ENCODE peak calls at places on chromosomes 12 and 14, in six cellular contexts. One of them, this sample, is unnamed.
A peak's percentile ranks its signal among the peaks of the same experiment; 100 is the strongest.

GRCh38 chr12:95393191-95393790 is 80.7 kb upstream of the METAP2 start:
- DNase-seq in HFFc6: no peak
- DNase-seq in brain microvascular endothelial cell: no peak
- DNase-seq in DND-41: no peak
- DNase-seq in Caco-2: no peak
- DNase-seq in GM13976: no peak
- DNase-seq in this sample: no peak

GRCh38 chr12:53532026-53532425 is 24.7 kb upstream of the NPFF start:
- DNase-seq in HFFc6: no peak
- DNase-seq in brain microvascular endothelial cell: no peak
- DNase-seq in DND-41: no peak
- DNase-seq in Caco-2: no peak
- DNase-seq in GM13976: no peak
- DNase-seq in this sample: no peak

GRCh38 chr14:52351561-52352491 is 37.7 kb downstream of the PTGER2 start:
- DNase-seq in HFFc6: peak; percentile 73
- DNase-seq in brain microvascular endothelial cell: no peak
- DNase-seq in DND-41: peak; percentile 71
- DNase-seq in Caco-2: no peak
- DNase-seq in GM13976: no peak
- DNase-seq in this sample: no peak

GRCh38 chr12:1351926-1352325 is 242.5 kb downstream of the FBXL14 start:
- DNase-seq in HFFc6: peak; percentile 40
- DNase-seq in brain microvascular endothelial cell: no peak
- DNase-seq in DND-41: no peak
- DNase-seq in Caco-2: no peak
- DNase-seq in GM13976: no peak
- DNase-seq in this sample: no peak

GRCh38 chr12:21336656-21337055 is 1.9 kb upstream of the SLCO1A2 start:
- DNase-seq in HFFc6: no peak
- DNase-seq in brain microvascular endothelial cell: no peak
- DNase-seq in DND-41: no peak
- DNase-seq in Caco-2: no peak
- DNase-seq in GM13976: no peak
- DNase-seq in this sample: no peak

GRCh38 chr12:60176891-60177290 is 581.1 kb downstream of the SLC16A7 start:
- DNase-seq in HFFc6: peak; percentile 4
- DNase-seq in brain microvascular endothelial cell: no peak
- DNase-seq in DND-41: no peak
- DNase-seq in Caco-2: no peak
- DNase-seq in GM13976: no peak
- DNase-seq in this sample: no peak

GRCh38 chr12:47754881-47755280 is 3.8 kb downstream of the RAPGEF3 start:
- DNase-seq in HFFc6: no peak
- DNase-seq in brain microvascular endothelial cell: no peak
- DNase-seq in DND-41: no peak
- DNase-seq in Caco-2: peak; percentile 56
- DNase-seq in GM13976: no peak
- DNase-seq in this sample: no peak

GRCh38 chr14:65131176-65131765 is 29.0 kb upstream of the MAX start:
- DNase-seq in HFFc6: peak; percentile 51
- DNase-seq in brain microvascular endothelial cell: peak; percentile 27
- DNase-seq in DND-41: no peak
- DNase-seq in Caco-2: peak; percentile 5
- DNase-seq in GM13976: no peak
- DNase-seq in this sample: no peak

GRCh38 chr14:90453401-90453951 is 56.6 kb downstream of the CALM1 start:
- DNase-seq in HFFc6: no peak
- DNase-seq in brain microvascular endothelial cell: peak; percentile 25
- DNase-seq in DND-41: no peak
- DNase-seq in Caco-2: no peak
- DNase-seq in GM13976: no peak
- DNase-seq in this sample: no peak

GRCh38 chr12:54039417-54040147 is 6.7 kb downstream of the HOXC5 start:
- DNase-seq in HFFc6: no peak
- DNase-seq in brain microvascular endothelial cell: no peak
- DNase-seq in DND-41: no peak
- DNase-seq in Caco-2: no peak
- DNase-seq in GM13976: no peak
- DNase-seq in this sample: no peak

GRCh38 chr12:116427200-116427932 is 131.8 kb upstream of the MAP1LC3B2 start:
- DNase-seq in HFFc6: peak; percentile 55
- DNase-seq in brain microvascular endothelial cell: no peak
- DNase-seq in DND-41: no peak
- DNase-seq in Caco-2: peak; percentile 82
- DNase-seq in GM13976: no peak
- DNase-seq in this sample: no peak

GRCh38 chr14:89870335-89870734 is 84.2 kb downstream of the EFCAB11 start:
- DNase-seq in HFFc6: no peak
- DNase-seq in brain microvascular endothelial cell: no peak
- DNase-seq in DND-41: no peak
- DNase-seq in Caco-2: no peak
- DNase-seq in GM13976: no peak
- DNase-seq in this sample: no peak

GRCh38 chr14:34450958-34451357 is 11.1 kb downstream of the SPTSSA start:
- DNase-seq in HFFc6: no peak
- DNase-seq in brain microvascular endothelial cell: no peak
- DNase-seq in DND-41: no peak
- DNase-seq in Caco-2: no peak
- DNase-seq in GM13976: no peak
- DNase-seq in this sample: no peak

GRCh38 chr14:73491256-73491976 is 683 bp downstream of the RIOX1 start:
- DNase-seq in HFFc6: peak; percentile 47
- DNase-seq in brain microvascular endothelial cell: peak; percentile 48
- DNase-seq in DND-41: peak; percentile 66
- DNase-seq in Caco-2: peak; percentile 71
- DNase-seq in GM13976: peak; percentile 88
- DNase-seq in this sample: peak; percentile 86

GRCh38 chr14:64762044-64763034 is 58.1 kb downstream of the PLEKHG3 start:
- DNase-seq in HFFc6: peak; percentile 68
- DNase-seq in brain microvascular endothelial cell: peak; percentile 87
- DNase-seq in DND-41: peak; percentile 30
- DNase-seq in Caco-2: no peak
- DNase-seq in GM13976: no peak
- DNase-seq in this sample: no peak

GRCh38 chr12:3533703-3534386 is 42.8 kb downstream of the PRMT8 start:
- DNase-seq in HFFc6: peak; percentile 31
- DNase-seq in brain microvascular endothelial cell: peak; percentile 7
- DNase-seq in DND-41: no peak
- DNase-seq in Caco-2: no peak
- DNase-seq in GM13976: no peak
- DNase-seq in this sample: no peak

GRCh38 chr14:54025661-54026060 is 69.0 kb upstream of the BMP4 start:
- DNase-seq in HFFc6: peak; percentile 36
- DNase-seq in brain microvascular endothelial cell: peak; percentile 27
- DNase-seq in DND-41: no peak
- DNase-seq in Caco-2: peak; percentile 22
- DNase-seq in GM13976: no peak
- DNase-seq in this sample: no peak

GRCh38 chr14:90698379-90698869 is 117.8 kb downstream of the TTC7B start:
- DNase-seq in HFFc6: no peak
- DNase-seq in brain microvascular endothelial cell: no peak
- DNase-seq in DND-41: no peak
- DNase-seq in Caco-2: no peak
- DNase-seq in GM13976: no peak
- DNase-seq in this sample: no peak

GRCh38 chr12:130993759-130994670 is 40.3 kb downstream of the ADGRD1 start:
- DNase-seq in HFFc6: no peak
- DNase-seq in brain microvascular endothelial cell: no peak
- DNase-seq in DND-41: no peak
- DNase-seq in Caco-2: no peak
- DNase-seq in GM13976: no peak
- DNase-seq in this sample: no peak

GRCh38 chr12:52010152-52010622 is 3.4 kb downstream of the TAMALIN start:
- DNase-seq in HFFc6: peak; percentile 11
- DNase-seq in brain microvascular endothelial cell: peak; percentile 32
- DNase-seq in DND-41: no peak
- DNase-seq in Caco-2: peak; percentile 26
- DNase-seq in GM13976: no peak
- DNase-seq in this sample: no peak

GRCh38 chr12:131197490-131197889 is 243.8 kb downstream of the ADGRD1 start:
- DNase-seq in HFFc6: no peak
- DNase-seq in brain microvascular endothelial cell: no peak
- DNase-seq in DND-41: no peak
- DNase-seq in Caco-2: no peak
- DNase-seq in GM13976: no peak
- DNase-seq in this sample: peak; percentile 1

GRCh38 chr12:91262023-91262676 is 79.5 kb upstream of the DCN start:
- DNase-seq in HFFc6: no peak
- DNase-seq in brain microvascular endothelial cell: no peak
- DNase-seq in DND-41: no peak
- DNase-seq in Caco-2: no peak
- DNase-seq in GM13976: no peak
- DNase-seq in this sample: no peak

GRCh38 chr12:124459852-124460645 is 107.4 kb downstream of the NCOR2 start:
- DNase-seq in HFFc6: no peak
- DNase-seq in brain microvascular endothelial cell: no peak
- DNase-seq in DND-41: no peak
- DNase-seq in Caco-2: no peak
- DNase-seq in GM13976: no peak
- DNase-seq in this sample: no peak

GRCh38 chr14:77478796-77479195 is 19.8 kb downstream of the ISM2 start:
- DNase-seq in HFFc6: no peak
- DNase-seq in brain microvascular endothelial cell: no peak
- DNase-seq in DND-41: no peak
- DNase-seq in Caco-2: no peak
- DNase-seq in GM13976: peak; percentile 76
- DNase-seq in this sample: peak; percentile 74

GRCh38 chr12:110543252-110543959 is 39.7 kb downstream of the PPTC7 start:
- DNase-seq in HFFc6: no peak
- DNase-seq in brain microvascular endothelial cell: peak; percentile 81
- DNase-seq in DND-41: no peak
- DNase-seq in Caco-2: no peak
- DNase-seq in GM13976: no peak
- DNase-seq in this sample: no peak

GRCh38 chr12:630656-631632 is 32.3 kb downstream of the NINJ2 start:
- DNase-seq in HFFc6: no peak
- DNase-seq in brain microvascular endothelial cell: no peak
- DNase-seq in DND-41: peak; percentile 78
- DNase-seq in Caco-2: no peak
- DNase-seq in GM13976: peak; percentile 92
- DNase-seq in this sample: peak; percentile 81

GRCh38 chr12:69321356-69321755 is 26.8 kb upstream of the LYZ start:
- DNase-seq in HFFc6: no peak
- DNase-seq in brain microvascular endothelial cell: no peak
- DNase-seq in DND-41: no peak
- DNase-seq in Caco-2: no peak
- DNase-seq in GM13976: no peak
- DNase-seq in this sample: no peak

GRCh38 chr12:124273630-124274029 is 21.3 kb upstream of the RFLNA start:
- DNase-seq in HFFc6: peak; percentile 37
- DNase-seq in brain microvascular endothelial cell: peak; percentile 47
- DNase-seq in DND-41: peak; percentile 27
- DNase-seq in Caco-2: peak; percentile 72
- DNase-seq in GM13976: peak; percentile 76
- DNase-seq in this sample: peak; percentile 61

GRCh38 chr14:76904100-76904739 is 78.0 kb downstream of the LRRC74A start:
- DNase-seq in HFFc6: peak; percentile 94
- DNase-seq in brain microvascular endothelial cell: peak; percentile 76
- DNase-seq in DND-41: no peak
- DNase-seq in Caco-2: no peak
- DNase-seq in GM13976: no peak
- DNase-seq in this sample: no peak

GRCh38 chr12:116247377-116247776 is 30.1 kb downstream of the MED13L start:
- DNase-seq in HFFc6: peak; percentile 26
- DNase-seq in brain microvascular endothelial cell: no peak
- DNase-seq in DND-41: no peak
- DNase-seq in Caco-2: no peak
- DNase-seq in GM13976: no peak
- DNase-seq in this sample: no peak

GRCh38 chr12:22974865-22975264 is 349.9 kb downstream of the ETNK1 start:
- DNase-seq in HFFc6: peak; percentile 68
- DNase-seq in brain microvascular endothelial cell: peak; percentile 81
- DNase-seq in DND-41: no peak
- DNase-seq in Caco-2: no peak
- DNase-seq in GM13976: no peak
- DNase-seq in this sample: no peak

GRCh38 chr14:56224179-56224578 is 106.0 kb downstream of the PELI2 start:
- DNase-seq in HFFc6: no peak
- DNase-seq in brain microvascular endothelial cell: no peak
- DNase-seq in DND-41: no peak
- DNase-seq in Caco-2: peak; percentile 10
- DNase-seq in GM13976: no peak
- DNase-seq in this sample: no peak
- TF ChIP-seq CTCF in HFFc6: peak; percentile 18
- TF ChIP-seq CTCF in brain microvascular endothelial cell: no peak
- TF ChIP-seq CTCF in DND-41: no peak
- TF ChIP-seq CTCF in Caco-2: no peak
- TF ChIP-seq CTCF in GM13976: no peak
- TF ChIP-seq CTCF in this sample: no peak

GRCh38 chr12:93442411-93443340 is 929 bp upstream of the UBE2N start:
- DNase-seq in HFFc6: no peak
- DNase-seq in brain microvascular endothelial cell: no peak
- DNase-seq in DND-41: no peak
- DNase-seq in Caco-2: no peak
- DNase-seq in GM13976: no peak
- DNase-seq in this sample: no peak
- TF ChIP-seq CTCF in HFFc6: no peak
- TF ChIP-seq CTCF in brain microvascular endothelial cell: peak; percentile 18
- TF ChIP-seq CTCF in DND-41: no peak
- TF ChIP-seq CTCF in Caco-2: no peak
- TF ChIP-seq CTCF in GM13976: no peak
- TF ChIP-seq CTCF in this sample: no peak

GRCh38 chr14:100104523-100105300 is 39.5 kb downstream of the EVL start:
- DNase-seq in HFFc6: peak; percentile 53
- DNase-seq in brain microvascular endothelial cell: peak; percentile 60
- DNase-seq in DND-41: no peak
- DNase-seq in Caco-2: no peak
- DNase-seq in GM13976: no peak
- DNase-seq in this sample: no peak
- TF ChIP-seq CTCF in HFFc6: peak; percentile 29
- TF ChIP-seq CTCF in brain microvascular endothelial cell: peak; percentile 41
- TF ChIP-seq CTCF in DND-41: peak; percentile 41
- TF ChIP-seq CTCF in Caco-2: no peak
- TF ChIP-seq CTCF in GM13976: no peak
- TF ChIP-seq CTCF in this sample: peak; percentile 11

GRCh38 chr12:114669501-114670256 is 14.3 kb downstream of the TBX3 start:
- DNase-seq in HFFc6: peak; percentile 81
- DNase-seq in brain microvascular endothelial cell: no peak
- DNase-seq in DND-41: no peak
- DNase-seq in Caco-2: no peak
- DNase-seq in GM13976: no peak
- DNase-seq in this sample: no peak

GRCh38 chr12:114667669-114668150 is 16.3 kb downstream of the TBX3 start:
- DNase-seq in HFFc6: no peak
- DNase-seq in brain microvascular endothelial cell: no peak
- DNase-seq in DND-41: no peak
- DNase-seq in Caco-2: no peak
- DNase-seq in GM13976: no peak
- DNase-seq in this sample: no peak

GRCh38 chr12:114666746-114667668 is 17.0 kb downstream of the TBX3 start:
- DNase-seq in HFFc6: peak; percentile 77
- DNase-seq in brain microvascular endothelial cell: no peak
- DNase-seq in DND-41: no peak
- DNase-seq in Caco-2: no peak
- DNase-seq in GM13976: no peak
- DNase-seq in this sample: no peak

GRCh38 chr12:114668905-114669304 is 15.1 kb downstream of the TBX3 start:
- DNase-seq in HFFc6: no peak
- DNase-seq in brain microvascular endothelial cell: no peak
- DNase-seq in DND-41: no peak
- DNase-seq in Caco-2: peak; percentile 30
- DNase-seq in GM13976: no peak
- DNase-seq in this sample: no peak

GRCh38 chr12:114668151-114668891 is 15.7 kb downstream of the TBX3 start:
- DNase-seq in HFFc6: peak; percentile 95
- DNase-seq in brain microvascular endothelial cell: peak; percentile 65
- DNase-seq in DND-41: no peak
- DNase-seq in Caco-2: peak; percentile 93
- DNase-seq in GM13976: peak; percentile 77
- DNase-seq in this sample: peak; percentile 63
- TF ChIP-seq CTCF in HFFc6: peak; percentile 73
- TF ChIP-seq CTCF in brain microvascular endothelial cell: peak; percentile 72
- TF ChIP-seq CTCF in DND-41: no peak
- TF ChIP-seq CTCF in Caco-2: peak; percentile 59
- TF ChIP-seq CTCF in GM13976: peak; percentile 22
- TF ChIP-seq CTCF in this sample: peak; percentile 23

This sample was measured in GM10248.